ENCODE peak calls at places on chromosomes 16 and 17, in four cellular contexts. C is SK-N-MC, Y is fibroblast of lung, S is A673. G is an unnamed sample.

GRCh38 chr17:48825446-48826381 is 5.1 kb upstream of the CALCOCO2 start:
- DNase-seq in C (no peak), Y (peak; percentile 57), S (no peak), G (no peak)

GRCh38 chr17:82365586-82366295 is 5.8 kb upstream of the UTS2R start:
- DNase-seq in C (no peak), Y (no peak), S (no peak), G (no peak)

GRCh38 chr16:12267491-12267890 is 291.0 kb downstream of the SNX29 start:
- DNase-seq in C (no peak), Y (no peak), S (no peak), G (no peak)

GRCh38 chr17:14396542-14396941 is 95.7 kb downstream of the HS3ST3B1 start:
- DNase-seq in C (no peak), Y (peak; percentile 1), S (no peak), G (peak; percentile 21)

GRCh38 chr16:21253470-21253869 is 20.0 kb downstream of the ANKS4B start:
- DNase-seq in C (no peak), Y (no peak), S (no peak), G (no peak)

GRCh38 chr17:31820691-31821435 is 38.2 kb downstream of the COPRS start:
- DNase-seq in C (no peak), Y (peak; percentile 38), S (no peak), G (no peak)

GRCh38 chr17:5877948-5878347 is 192.2 kb upstream of the WSCD1 start:
- DNase-seq in C (no peak), Y (no peak), S (no peak), G (no peak)

GRCh38 chr16:14106457-14106856 is 35.3 kb downstream of the MRTFB start:
- DNase-seq in C (no peak), Y (no peak), S (no peak), G (no peak)

GRCh38 chr17:60139438-60140285 is 10.1 kb upstream of the CA4 start:
- DNase-seq in C (no peak), Y (peak; percentile 63), S (peak; percentile 65), G (peak; percentile 88)

GRCh38 chr16:19136549-19137196 is 22.9 kb downstream of the ITPRIPL2 start:
- DNase-seq in C (no peak), Y (no peak), S (no peak), G (no peak)

GRCh38 chr17:8673621-8674020 is 43.1 kb upstream of the MYH10 start:
- DNase-seq in C (no peak), Y (peak; percentile 86), S (peak; percentile 95), G (no peak)

GRCh38 chr17:44794699-44795413 is 35.2 kb downstream of the GJC1 start:
- DNase-seq in C (peak; percentile 14), Y (peak; percentile 96), S (peak; percentile 68), G (no peak)

GRCh38 chr16:15643453-15644305 is 725 bp upstream of the MARF1 start:
- DNase-seq in C (peak; percentile 55), Y (peak; percentile 60), S (peak; percentile 79), G (peak; percentile 77)

GRCh38 chr16:10738231-10739077 is 5.2 kb upstream of the NUBP1 start:
- DNase-seq in C (no peak), Y (peak; percentile 73), S (no peak), G (peak; percentile 52)

GRCh38 chr17:80737106-80738019 is 192.7 kb downstream of the RPTOR start:
- DNase-seq in C (no peak), Y (no peak), S (no peak), G (no peak)

GRCh38 chr17:36703860-36704266 is 102.5 kb downstream of the MRM1 start:
- DNase-seq in C (no peak), Y (peak; percentile 29), S (peak; percentile 33), G (peak; percentile 76)

GRCh38 chr17:28901866-28902818 is 737 bp downstream of the DHRS13 start:
- DNase-seq in C (no peak), Y (peak; percentile 8), S (peak; percentile 67), G (peak; percentile 75)

GRCh38 chr17:488993-489757 is 136.6 kb upstream of the RPH3AL start:
- DNase-seq in C (no peak), Y (peak; percentile 75), S (peak; percentile 62), G (no peak)

GRCh38 chr17:49132699-49133364 is at the start of gene B4GALNT2:
- DNase-seq in C (no peak), Y (peak; percentile 7), S (no peak), G (peak; percentile 60)

GRCh38 chr17:56440391-56440790 is 153.1 kb upstream of the NOG start:
- DNase-seq in C (no peak), Y (peak; percentile 54), S (no peak), G (no peak)

GRCh38 chr17:56447166-56447565 is 146.3 kb upstream of the NOG start:
- DNase-seq in C (no peak), Y (peak; percentile 58), S (no peak), G (no peak)

GRCh38 chr17:56436142-56436541 is 157.4 kb upstream of the NOG start:
- DNase-seq in C (no peak), Y (no peak), S (no peak), G (no peak)

GRCh38 chr17:56441331-56441730 is 152.2 kb upstream of the NOG start:
- DNase-seq in C (no peak), Y (peak; percentile 85), S (peak; percentile 14), G (no peak)
- H3K27ac ChIP-seq in C (no peak overlapping the region), Y (no peak overlapping the region), S (no peak overlapping the region), G (no peak overlapping the region)

DNA sequence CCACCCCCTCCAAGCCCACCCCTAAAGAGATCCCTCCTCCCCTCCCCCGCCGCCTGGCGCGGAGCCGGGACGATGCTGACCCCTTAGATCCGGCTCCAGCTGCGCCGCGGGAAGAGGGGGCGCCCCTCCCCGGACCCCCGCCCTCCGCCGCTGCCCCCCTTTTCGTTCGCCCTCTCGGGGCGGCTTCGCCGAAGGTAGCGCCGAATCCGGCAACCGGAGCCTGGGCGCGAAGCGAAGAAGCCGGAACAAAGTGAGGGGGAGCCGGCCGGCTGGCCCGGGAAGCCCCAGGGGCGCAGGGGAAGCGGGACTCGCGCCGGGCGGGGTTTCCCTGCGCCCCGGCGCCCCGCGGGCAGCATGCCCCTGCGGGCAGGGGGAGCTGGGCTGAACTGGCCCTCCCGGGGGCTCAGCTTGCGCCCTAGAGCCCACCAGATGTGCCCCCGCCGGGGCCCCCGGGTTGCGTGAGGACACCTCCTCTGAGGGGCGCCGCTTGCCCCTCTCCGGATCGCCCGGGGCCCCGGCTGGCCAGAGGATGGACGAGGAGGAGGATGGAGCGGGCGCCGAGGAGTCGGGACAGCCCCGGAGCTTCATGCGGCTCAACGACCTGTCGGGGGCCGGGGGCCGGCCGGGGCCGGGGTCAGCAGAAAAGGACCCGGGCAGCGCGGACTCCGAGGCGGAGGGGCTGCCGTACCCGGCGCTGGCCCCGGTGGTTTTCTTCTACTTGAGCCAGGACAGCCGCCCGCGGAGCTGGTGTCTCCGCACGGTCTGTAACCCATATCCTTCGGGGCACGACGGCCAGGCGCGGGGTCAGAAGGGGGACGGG is 626 bp downstream of the CACNA1G start:
- DNase-seq in C (no peak), Y (no peak), S (no peak), G (peak; percentile 36)
- TF ChIP-seq EZH2 in C (no peak), Y (peak; percentile 92), S (peak; percentile 82), G (no peak)

GRCh38 chr16:49698416-49698815 is 157.5 kb downstream of the ZNF423 start:
- DNase-seq in C (no peak), Y (peak; percentile 27), S (peak; percentile 58), G (no peak)
- H3K27ac ChIP-seq in C (peak overlapping the region; percentile 97), Y (no peak overlapping the region), S (peak overlapping the region; percentile 99), G (peak overlapping the region; percentile 90)

GRCh38 chr16:88883117-88883895 is 16.8 kb upstream of the PABPN1L start:
- DNase-seq in C (no peak), Y (no peak), S (no peak), G (no peak)
- TF ChIP-seq EZH2 in C (no peak), Y (no peak), S (no peak), G (no peak)

DNA sequence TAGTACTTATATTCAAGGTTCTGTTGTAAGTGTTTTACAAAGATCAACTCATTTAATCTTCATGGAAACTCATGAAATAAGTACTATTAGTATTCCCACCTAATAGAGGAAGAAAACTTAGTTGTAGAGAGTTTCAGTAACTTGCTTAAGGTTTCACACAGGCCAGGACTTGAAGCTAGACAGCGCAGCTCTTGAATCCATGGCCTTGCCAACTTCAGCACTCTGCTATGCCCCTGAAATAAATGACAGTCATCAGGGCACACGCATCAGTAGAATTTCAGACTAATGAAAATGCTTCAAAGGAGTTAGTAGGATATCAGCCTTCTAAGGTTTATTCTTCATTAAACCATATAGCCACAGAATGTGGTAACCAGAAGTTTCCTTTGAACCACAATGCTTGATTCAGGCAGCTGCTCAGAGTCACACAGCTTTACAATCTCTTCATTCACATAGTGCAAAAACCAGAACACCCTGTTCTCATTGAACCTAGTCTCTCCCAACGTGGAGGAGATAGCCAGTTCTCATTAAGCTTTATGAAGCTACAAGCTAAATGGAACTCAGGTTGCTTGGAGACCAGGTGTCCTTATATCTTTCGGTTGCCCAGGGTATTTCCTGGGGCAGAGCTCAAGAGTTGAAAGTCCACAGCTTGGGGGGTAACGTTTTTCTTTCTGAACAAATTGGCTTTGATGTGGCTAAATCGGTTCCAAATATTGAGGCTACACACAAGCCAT is 39.7 kb downstream of the KCNJ2 start:
- DNase-seq in C (no peak), Y (no peak), S (no peak), G (peak; percentile 6)
- H3K27ac ChIP-seq in C (no peak overlapping the region), Y (no peak overlapping the region), S (no peak overlapping the region), G (no peak overlapping the region)

GRCh38 chr16:1298406-1298805 is 11.0 kb upstream of the UBE2I start:
- DNase-seq in C (no peak), Y (no peak), S (no peak), G (no peak)

GRCh38 chr16:1297413-1297773 is 12.0 kb upstream of the UBE2I start:
- DNase-seq in C (no peak), Y (no peak), S (no peak), G (no peak)

GRCh38 chr16:1299868-1300203 is 9.6 kb upstream of the UBE2I start:
- DNase-seq in C (no peak), Y (no peak), S (no peak), G (no peak)

GRCh38 chr16:1300664-1301476 is 8.6 kb upstream of the UBE2I start:
- DNase-seq in C (no peak), Y (no peak), S (peak; percentile 73), G (peak; percentile 84)

DNA sequence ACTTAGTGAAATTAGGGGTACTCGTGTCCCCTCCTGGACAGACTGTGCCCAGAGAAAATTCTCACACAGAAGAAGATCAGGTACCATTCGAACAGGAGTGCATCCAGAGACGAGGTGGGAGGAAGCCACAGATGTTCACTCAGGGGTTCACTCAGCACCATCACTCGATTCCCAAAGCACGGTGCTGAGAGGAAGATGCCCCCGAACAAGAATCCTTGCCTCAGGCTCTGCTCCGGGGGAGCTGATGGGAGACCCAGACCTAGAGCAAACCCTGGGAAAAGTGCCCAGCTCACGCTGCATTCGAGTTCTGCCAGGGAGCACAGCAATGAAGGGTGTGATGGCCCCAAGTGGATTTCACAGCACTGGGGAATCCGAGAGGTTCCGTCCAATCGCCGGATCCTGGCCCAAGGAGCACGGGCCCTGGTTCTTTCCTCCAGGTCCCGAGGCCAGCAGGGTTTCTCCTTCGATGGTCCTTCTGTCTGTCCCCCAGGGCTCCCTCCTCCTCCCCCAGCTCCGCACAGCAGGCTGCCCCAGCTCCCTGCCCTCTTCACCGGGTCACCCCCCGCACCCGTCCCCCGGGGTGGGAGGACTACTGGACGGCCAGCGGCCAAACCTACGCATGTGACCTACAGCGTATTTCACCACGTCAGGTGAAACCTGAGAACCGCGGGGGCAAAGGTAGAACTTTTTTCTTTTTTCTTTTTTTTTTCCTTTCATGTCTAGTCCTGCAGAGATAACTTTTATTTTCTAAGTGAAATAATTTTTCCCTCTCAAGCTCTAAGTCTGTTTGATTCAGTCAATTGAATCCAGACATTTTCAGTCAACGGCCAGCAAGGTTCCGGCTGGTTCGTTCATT is 10.2 kb upstream of the UBE2I start:
- DNase-seq in C (no peak), Y (no peak), S (no peak), G (peak; percentile 70)
- TF ChIP-seq EZH2 in C (no peak), Y (no peak), S (no peak), G (no peak)